ENCODE peak calls at places on chromosomes 16 and 17, in four cellular contexts. One of them, this sample, is unnamed.

GRCh38 chr17:31531336-31532160 is 140.1 kb downstream of the RAB11FIP4 start:
- DNase-seq in HepG2: no peak
- DNase-seq in K562: no peak
- DNase-seq in A549: no peak
- DNase-seq in this sample: no peak

GRCh38 chr16:56637814-56638750 is at the start of gene MT1A:
- DNase-seq in K562: peak; percentile 66
- DNase-seq in A549: peak; percentile 40
- DNase-seq in HepG2: peak; percentile 29
- DNase-seq in this sample: peak; percentile 74

GRCh38 chr17:77311371-77311981 is 170.7 kb downstream of the SEC14L1 start:
- DNase-seq in HepG2: no peak
- DNase-seq in A549: no peak
- DNase-seq in K562: no peak
- DNase-seq in this sample: no peak

GRCh38 chr16:49281843-49282642 is 405 bp upstream of the CBLN1 start:
- DNase-seq in A549: peak; percentile 85
- DNase-seq in K562: peak; percentile 99
- DNase-seq in HepG2: no peak
- DNase-seq in this sample: peak; percentile 92

GRCh38 chr17:68512967-68513474 is 791 bp downstream of the PRKAR1A start:
- DNase-seq in A549: peak; percentile 69
- DNase-seq in HepG2: no peak
- DNase-seq in K562: peak; percentile 20
- DNase-seq in this sample: no peak

GRCh38 chr17:60311186-60311585 is 80.7 kb downstream of the USP32 start:
- DNase-seq in A549: no peak
- DNase-seq in HepG2: no peak
- DNase-seq in K562: no peak
- DNase-seq in this sample: no peak

GRCh38 chr17:62628845-62629555 is 1.5 kb downstream of the MRC2 start:
- DNase-seq in HepG2: no peak
- DNase-seq in K562: no peak
- DNase-seq in A549: no peak
- DNase-seq in this sample: no peak

GRCh38 chr16:17983114-17983513 is 353.4 kb downstream of the NPIPA8 start:
- DNase-seq in K562: no peak
- DNase-seq in A549: no peak
- DNase-seq in HepG2: no peak
- DNase-seq in this sample: no peak

GRCh38 chr16:56600398-56600999 is 7.9 kb upstream of the MT2A start:
- DNase-seq in A549: peak; percentile 69
- DNase-seq in K562: peak; percentile 56
- DNase-seq in HepG2: peak; percentile 59
- DNase-seq in this sample: peak; percentile 31

GRCh38 chr16:20735504-20735903 is 6.1 kb downstream of the THUMPD1 start:
- DNase-seq in HepG2: no peak
- DNase-seq in A549: no peak
- DNase-seq in K562: no peak
- DNase-seq in this sample: no peak

GRCh38 chr16:17457997-17458396 is 12.8 kb downstream of the XYLT1 start:
- DNase-seq in K562: no peak
- DNase-seq in HepG2: no peak
- DNase-seq in A549: no peak
- DNase-seq in this sample: no peak

GRCh38 chr17:57295526-57296023 is 39.3 kb downstream of the MSI2 start:
- DNase-seq in HepG2: no peak
- DNase-seq in A549: peak; percentile 33
- DNase-seq in K562: no peak
- DNase-seq in this sample: no peak

GRCh38 chr17:14051692-14052091 is 17.6 kb upstream of the COX10 start:
- DNase-seq in K562: peak; percentile 18
- DNase-seq in HepG2: no peak
- DNase-seq in A549: no peak
- DNase-seq in this sample: no peak

GRCh38 chr17:30091771-30092170 is 24.8 kb upstream of the NSRP1 start:
- DNase-seq in A549: peak; percentile 24
- DNase-seq in HepG2: no peak
- DNase-seq in K562: no peak
- DNase-seq in this sample: no peak

GRCh38 chr17:9456265-9456664 is 119.4 kb downstream of the STX8 start:
- DNase-seq in HepG2: peak; percentile 25
- DNase-seq in K562: no peak
- DNase-seq in A549: no peak
- DNase-seq in this sample: no peak

GRCh38 chr16:12377497-12377896 is 401.0 kb downstream of the SNX29 start:
- DNase-seq in HepG2: peak; percentile 31
- DNase-seq in A549: no peak
- DNase-seq in K562: no peak
- DNase-seq in this sample: no peak

GRCh38 chr17:15027853-15028252 is 237.3 kb downstream of the PMP22 start:
- DNase-seq in A549: no peak
- DNase-seq in K562: no peak
- DNase-seq in HepG2: no peak
- DNase-seq in this sample: no peak

GRCh38 chr17:57915980-57916757 is 39.0 kb downstream of the CUEDC1 start:
- DNase-seq in A549: no peak
- DNase-seq in HepG2: no peak
- DNase-seq in K562: no peak
- DNase-seq in this sample: peak; percentile 55

GRCh38 chr17:2366747-2367494 is 29.6 kb downstream of the SGSM2 start:
- DNase-seq in K562: peak; percentile 27
- DNase-seq in A549: peak; percentile 44
- DNase-seq in HepG2: no peak
- DNase-seq in this sample: peak; percentile 72

GRCh38 chr16:77300232-77300631 is 101.0 kb downstream of the SYCE1L start:
- DNase-seq in A549: peak; percentile 21
- DNase-seq in HepG2: no peak
- DNase-seq in K562: no peak
- DNase-seq in this sample: no peak

GRCh38 chr16:88591577-88592021 is 21.4 kb downstream of the ZC3H18 start:
- DNase-seq in A549: no peak
- DNase-seq in HepG2: no peak
- DNase-seq in K562: no peak
- DNase-seq in this sample: no peak

GRCh38 chr16:77732241-77732946 is 10.1 kb downstream of the NUDT7 start:
- DNase-seq in HepG2: peak; percentile 51
- DNase-seq in K562: no peak
- DNase-seq in A549: no peak
- DNase-seq in this sample: no peak

GRCh38 chr16:86554599-86554916 is 477 bp downstream of the MTHFSD start:
- DNase-seq in HepG2: no peak
- DNase-seq in A549: no peak
- DNase-seq in K562: no peak
- DNase-seq in this sample: no peak

GRCh38 chr17:51803161-51803560 is 355.4 kb downstream of the CA10 start:
- DNase-seq in HepG2: no peak
- DNase-seq in K562: no peak
- DNase-seq in A549: no peak
- DNase-seq in this sample: no peak

GRCh38 chr16:495127-495748 is 32.3 kb upstream of the CAPN15 start:
- DNase-seq in HepG2: peak; percentile 59
- DNase-seq in A549: peak; percentile 72
- DNase-seq in K562: peak; percentile 54
- DNase-seq in this sample: peak; percentile 73

GRCh38 chr17:27751166-27751565 is 49.2 kb downstream of the NOS2 start:
- DNase-seq in A549: no peak
- DNase-seq in HepG2: no peak
- DNase-seq in K562: no peak
- DNase-seq in this sample: no peak

GRCh38 chr17:7442142-7442541 is 2.7 kb upstream of the CHRNB1 start:
- DNase-seq in HepG2: no peak
- DNase-seq in A549: no peak
- DNase-seq in K562: no peak
- DNase-seq in this sample: no peak

GRCh38 chr16:79250457-79251098 is 350.0 kb downstream of the MAF start:
- DNase-seq in HepG2: no peak
- DNase-seq in A549: no peak
- DNase-seq in K562: no peak
- DNase-seq in this sample: no peak

GRCh38 chr17:2635675-2636074 is 42.2 kb downstream of the PAFAH1B1 start:
- DNase-seq in K562: no peak
- DNase-seq in HepG2: no peak
- DNase-seq in A549: no peak
- DNase-seq in this sample: no peak

GRCh38 chr16:15770107-15770506 is 86.7 kb downstream of the MYH11 start:
- DNase-seq in A549: no peak
- DNase-seq in K562: no peak
- DNase-seq in HepG2: no peak
- DNase-seq in this sample: no peak

GRCh38 chr17:62094175-62094574 is 29.1 kb upstream of the MED13 start:
- DNase-seq in A549: no peak
- DNase-seq in HepG2: no peak
- DNase-seq in K562: no peak
- DNase-seq in this sample: no peak

GRCh38 chr17:73824321-73824720 is 180.1 kb upstream of the SDK2 start:
- DNase-seq in A549: no peak
- DNase-seq in K562: no peak
- DNase-seq in HepG2: no peak
- DNase-seq in this sample: no peak

GRCh38 chr16:11233727-11234376 is 22.2 kb downstream of the SOCS1 start:
- DNase-seq in A549: no peak
- DNase-seq in K562: peak; percentile 62
- DNase-seq in HepG2: no peak
- DNase-seq in this sample: peak; percentile 40

GRCh38 chr17:2174471-2175293 is 119.8 kb downstream of the HIC1 start:
- DNase-seq in K562: no peak
- DNase-seq in HepG2: peak; percentile 94
- DNase-seq in A549: peak; percentile 62
- DNase-seq in this sample: no peak

GRCh38 chr16:66977341-66978113 is 10.9 kb upstream of the CES4A start:
- DNase-seq in K562: peak; percentile 93
- DNase-seq in A549: peak; percentile 87
- DNase-seq in HepG2: peak; percentile 82
- DNase-seq in this sample: peak; percentile 95

DNA sequence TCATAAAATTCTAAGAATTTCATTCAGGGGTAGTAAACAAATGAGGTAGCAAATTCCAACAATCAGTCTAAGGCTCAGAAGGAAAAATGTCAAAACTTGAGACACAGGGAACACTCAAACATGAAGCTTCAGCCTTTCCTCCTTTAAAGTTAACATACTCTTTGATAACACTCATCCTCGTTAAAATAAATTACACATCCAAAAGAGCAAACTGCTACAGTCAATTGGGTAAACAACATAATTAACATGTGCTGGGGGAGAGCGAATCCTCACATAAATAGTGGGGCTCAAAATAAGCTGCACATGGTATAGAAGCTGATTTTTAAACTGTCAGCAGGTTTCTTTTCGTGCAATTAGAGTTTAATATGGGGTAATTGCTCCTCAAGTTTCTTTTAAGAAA is 12.9 kb downstream of the GRB2 start:
- DNase-seq in A549: no peak
- DNase-seq in HepG2: no peak
- DNase-seq in K562: no peak
- DNase-seq in this sample: no peak
- TF ChIP-seq USF2 in A549: no peak
- TF ChIP-seq USF2 in HepG2: no peak
- TF ChIP-seq USF2 in K562: no peak
- TF ChIP-seq USF2 in this sample: no peak

GRCh38 chr16:68994324-68994723 is 111.1 kb upstream of the HAS3 start:
- DNase-seq in HepG2: peak; percentile 35
- DNase-seq in A549: peak; percentile 59
- DNase-seq in K562: no peak
- DNase-seq in this sample: no peak

GRCh38 chr16:68995011-68995504 is 110.4 kb upstream of the HAS3 start:
- DNase-seq in A549: peak; percentile 84
- DNase-seq in K562: no peak
- DNase-seq in HepG2: peak; percentile 78
- DNase-seq in this sample: peak; percentile 24

GRCh38 chr16:68997564-68997963 is 107.9 kb upstream of the HAS3 start:
- DNase-seq in K562: no peak
- DNase-seq in A549: no peak
- DNase-seq in HepG2: no peak
- DNase-seq in this sample: no peak

GRCh38 chr16:69003500-69003899 is 102.0 kb upstream of the HAS3 start:
- DNase-seq in A549: peak; percentile 55
- DNase-seq in HepG2: no peak
- DNase-seq in K562: no peak
- DNase-seq in this sample: no peak

GRCh38 chr16:68999114-68999513 is 106.3 kb upstream of the HAS3 start:
- DNase-seq in A549: no peak
- DNase-seq in HepG2: peak; percentile 60
- DNase-seq in K562: no peak
- DNase-seq in this sample: no peak
- TF ChIP-seq NR3C1 in A549: no peak
- TF ChIP-seq NR3C1 in HepG2: no peak
- TF ChIP-seq NR3C1 in K562: no peak
- TF ChIP-seq NR3C1 in this sample: no peak

GRCh38 chr16:4275861-4276260 is 3.0 kb upstream of the TFAP4 start:
- DNase-seq in K562: no peak
- DNase-seq in HepG2: no peak
- DNase-seq in A549: no peak
- DNase-seq in this sample: no peak

GRCh38 chr16:4270595-4270994 is 2.2 kb downstream of the TFAP4 start:
- DNase-seq in A549: no peak
- DNase-seq in HepG2: no peak
- DNase-seq in K562: no peak
- DNase-seq in this sample: no peak

GRCh38 chr16:4272114-4272954 is 489 bp downstream of the TFAP4 start:
- DNase-seq in K562: peak; percentile 66
- DNase-seq in A549: peak; percentile 60
- DNase-seq in HepG2: peak; percentile 35
- DNase-seq in this sample: peak; percentile 44

GRCh38 chr16:4271176-4272113 is 1.4 kb downstream of the TFAP4 start:
- DNase-seq in HepG2: peak; percentile 91
- DNase-seq in K562: peak; percentile 87
- DNase-seq in A549: peak; percentile 96
- DNase-seq in this sample: peak; percentile 94

DNA sequence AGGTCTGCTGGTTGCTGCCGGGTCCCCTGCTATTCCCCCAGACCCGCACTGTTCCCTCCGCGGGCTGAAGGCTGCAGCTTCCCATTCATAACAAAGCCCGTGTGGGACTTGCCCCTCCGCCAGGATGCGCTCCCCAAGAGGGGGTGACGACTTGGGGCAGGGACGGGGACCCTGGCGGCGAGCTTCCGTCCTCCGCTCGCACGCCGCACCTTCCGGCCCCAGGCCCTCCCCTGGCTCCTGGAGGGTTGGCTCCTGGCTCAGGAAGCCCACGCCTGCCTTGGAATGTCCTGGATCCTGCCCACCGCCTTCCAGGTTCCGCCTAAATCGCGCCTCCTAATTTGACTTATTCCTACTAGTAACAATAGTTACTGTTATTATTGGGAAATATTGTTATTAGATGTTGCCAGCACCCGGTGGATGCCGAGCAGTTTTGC is 1.1 kb upstream of the TFAP4 start:
- DNase-seq in K562: no peak
- DNase-seq in HepG2: peak; percentile 32
- DNase-seq in A549: peak; percentile 82
- DNase-seq in this sample: peak; percentile 86
- TF ChIP-seq CTCF in K562: no peak
- TF ChIP-seq CTCF in HepG2: peak; percentile 44
- TF ChIP-seq CTCF in A549: peak; percentile 33
- TF ChIP-seq CTCF in this sample: peak; percentile 59

GRCh38 chr16:85380002-85380395 is 233.1 kb upstream of the GSE1 start:
- DNase-seq in K562: no peak
- DNase-seq in A549: no peak
- DNase-seq in HepG2: no peak
- DNase-seq in this sample: no peak
- TF ChIP-seq USF2 in K562: no peak
- TF ChIP-seq USF2 in A549: no peak
- TF ChIP-seq USF2 in HepG2: no peak
- TF ChIP-seq USF2 in this sample: no peak

GRCh38 chr17:4658478-4659305 is 17.2 kb upstream of the ALOX15 start:
- DNase-seq in HepG2: no peak
- DNase-seq in K562: peak; percentile 81
- DNase-seq in A549: no peak
- DNase-seq in this sample: no peak
- TF ChIP-seq NR3C1 in HepG2: no peak
- TF ChIP-seq NR3C1 in K562: no peak
- TF ChIP-seq NR3C1 in A549: no peak
- TF ChIP-seq NR3C1 in this sample: no peak